ENCODE peak calls at places on chromosomes 4 and X, in four cellular contexts. One of them, this sample, is unnamed.

GRCh38 chrX:108699368-108699767 is 37.0 kb downstream of the IRS4 start:
- DNase-seq in HCT116: peak; percentile 16
- DNase-seq in SK-N-SH: peak; percentile 16
- DNase-seq in mesendoderm: peak; percentile 54
- DNase-seq in this sample: no peak

GRCh38 chr4:145944886-145945285 is 6.3 kb upstream of the ZNF827 start:
- DNase-seq in HCT116: no peak
- DNase-seq in SK-N-SH: no peak
- DNase-seq in mesendoderm: no peak
- DNase-seq in this sample: no peak

GRCh38 chr4:84647307-84647884 is 64.5 kb downstream of the CDS1 start:
- DNase-seq in HCT116: no peak
- DNase-seq in SK-N-SH: no peak
- DNase-seq in mesendoderm: peak; percentile 16
- DNase-seq in this sample: peak; percentile 60

GRCh38 chr4:185969657-185970056 is 99.3 kb upstream of the TLR3 start:
- DNase-seq in HCT116: no peak
- DNase-seq in SK-N-SH: no peak
- DNase-seq in mesendoderm: no peak
- DNase-seq in this sample: no peak

GRCh38 chr4:13865871-13866669 is 238.5 kb upstream of the BOD1L1 start:
- DNase-seq in HCT116: no peak
- DNase-seq in SK-N-SH: no peak
- DNase-seq in mesendoderm: peak; percentile 5
- DNase-seq in this sample: no peak

GRCh38 chr4:113378836-113379235 is 329.4 kb downstream of the ANK2 start:
- DNase-seq in HCT116: no peak
- DNase-seq in SK-N-SH: no peak
- DNase-seq in mesendoderm: no peak
- DNase-seq in this sample: no peak

GRCh38 chr4:161189286-161190134 is 974.3 kb downstream of the FSTL5 start:
- DNase-seq in HCT116: no peak
- DNase-seq in SK-N-SH: no peak
- DNase-seq in mesendoderm: peak; percentile 36
- DNase-seq in this sample: no peak

GRCh38 chr4:73193659-73194058 is 64.9 kb downstream of the ANKRD17 start:
- DNase-seq in HCT116: no peak
- DNase-seq in SK-N-SH: no peak
- DNase-seq in mesendoderm: no peak
- DNase-seq in this sample: no peak

GRCh38 chr4:121181493-121181892 is 17.4 kb upstream of the TNIP3 start:
- DNase-seq in HCT116: no peak
- DNase-seq in SK-N-SH: no peak
- DNase-seq in mesendoderm: no peak
- DNase-seq in this sample: no peak

GRCh38 chr4:152036626-152037025 is 275.8 kb upstream of the GATB start:
- DNase-seq in HCT116: no peak
- DNase-seq in SK-N-SH: no peak
- DNase-seq in mesendoderm: no peak
- DNase-seq in this sample: no peak

GRCh38 chr4:109708990-109709389 is 5.7 kb upstream of the CASP6 start:
- DNase-seq in HCT116: no peak
- DNase-seq in SK-N-SH: no peak
- DNase-seq in mesendoderm: no peak
- DNase-seq in this sample: no peak

GRCh38 chrX:48919360-48919821 is 567 bp upstream of the PIM2 start:
- DNase-seq in HCT116: no peak
- DNase-seq in SK-N-SH: peak; percentile 54
- DNase-seq in mesendoderm: peak; percentile 63
- DNase-seq in this sample: no peak

GRCh38 chr4:14644568-14645282 is 357.6 kb upstream of the CPEB2 start:
- DNase-seq in HCT116: no peak
- DNase-seq in SK-N-SH: no peak
- DNase-seq in mesendoderm: no peak
- DNase-seq in this sample: no peak

DNA sequence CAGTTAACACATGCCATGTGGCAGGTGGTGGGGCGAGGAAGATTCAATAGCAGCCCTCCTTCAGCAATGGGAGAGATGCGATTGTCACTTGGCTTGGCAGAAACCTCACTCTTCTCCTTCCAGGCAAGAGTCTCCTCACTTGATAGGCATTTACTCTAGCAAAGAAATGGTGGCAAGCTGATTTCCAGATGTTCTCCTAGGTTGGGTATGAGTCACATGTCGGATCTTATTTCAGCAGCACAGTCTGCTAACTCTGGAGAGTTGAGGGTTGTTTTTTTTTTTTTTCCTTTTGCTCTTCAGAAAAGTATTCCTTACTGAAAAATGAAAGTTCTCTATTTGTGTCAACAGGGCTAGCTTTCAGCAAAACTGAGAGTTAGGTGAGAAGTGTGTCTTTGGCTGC is 119.5 kb upstream of the CHRDL1 start:
- DNase-seq in HCT116: no peak
- DNase-seq in SK-N-SH: no peak
- DNase-seq in mesendoderm: no peak
- DNase-seq in this sample: no peak
- H3K27me3 ChIP-seq in HCT116: no peaks in the 10 kb centered on the region
- H3K27me3 ChIP-seq in SK-N-SH: no peaks in the 10 kb centered on the region
- H3K27me3 ChIP-seq in mesendoderm: no peaks in the 10 kb centered on the region
- H3K27me3 ChIP-seq in this sample: no peaks in the 10 kb centered on the region

DNA sequence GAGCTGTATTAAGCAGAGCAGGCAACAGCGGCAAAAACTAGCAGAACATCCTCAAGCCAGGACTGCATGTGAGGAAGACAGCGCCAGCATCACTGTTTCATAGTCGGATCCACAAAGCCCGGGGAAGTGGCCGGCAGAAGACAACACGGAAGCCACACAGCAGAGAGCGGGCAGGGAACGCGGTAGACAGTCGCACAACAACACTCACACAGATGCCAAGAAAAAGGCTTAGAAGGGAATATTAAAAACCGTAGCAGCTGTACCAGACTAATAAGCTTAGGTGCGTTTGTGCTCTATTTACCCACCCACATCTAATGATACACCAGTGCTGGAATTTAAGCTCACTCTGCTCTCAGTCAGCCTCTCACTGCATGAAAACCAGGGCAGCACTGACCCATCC is 16.0 kb downstream of the ZFYVE28 start:
- DNase-seq in HCT116: no peak
- DNase-seq in SK-N-SH: no peak
- DNase-seq in mesendoderm: no peak
- DNase-seq in this sample: no peak
- H3K79me2 ChIP-seq in HCT116: peaks cover 17% of the 10 kb centered on the region
- H3K79me2 ChIP-seq in SK-N-SH: no peaks in the 10 kb centered on the region
- H3K79me2 ChIP-seq in mesendoderm: no peaks in the 10 kb centered on the region
- H3K79me2 ChIP-seq in this sample: no peaks in the 10 kb centered on the region

DNA sequence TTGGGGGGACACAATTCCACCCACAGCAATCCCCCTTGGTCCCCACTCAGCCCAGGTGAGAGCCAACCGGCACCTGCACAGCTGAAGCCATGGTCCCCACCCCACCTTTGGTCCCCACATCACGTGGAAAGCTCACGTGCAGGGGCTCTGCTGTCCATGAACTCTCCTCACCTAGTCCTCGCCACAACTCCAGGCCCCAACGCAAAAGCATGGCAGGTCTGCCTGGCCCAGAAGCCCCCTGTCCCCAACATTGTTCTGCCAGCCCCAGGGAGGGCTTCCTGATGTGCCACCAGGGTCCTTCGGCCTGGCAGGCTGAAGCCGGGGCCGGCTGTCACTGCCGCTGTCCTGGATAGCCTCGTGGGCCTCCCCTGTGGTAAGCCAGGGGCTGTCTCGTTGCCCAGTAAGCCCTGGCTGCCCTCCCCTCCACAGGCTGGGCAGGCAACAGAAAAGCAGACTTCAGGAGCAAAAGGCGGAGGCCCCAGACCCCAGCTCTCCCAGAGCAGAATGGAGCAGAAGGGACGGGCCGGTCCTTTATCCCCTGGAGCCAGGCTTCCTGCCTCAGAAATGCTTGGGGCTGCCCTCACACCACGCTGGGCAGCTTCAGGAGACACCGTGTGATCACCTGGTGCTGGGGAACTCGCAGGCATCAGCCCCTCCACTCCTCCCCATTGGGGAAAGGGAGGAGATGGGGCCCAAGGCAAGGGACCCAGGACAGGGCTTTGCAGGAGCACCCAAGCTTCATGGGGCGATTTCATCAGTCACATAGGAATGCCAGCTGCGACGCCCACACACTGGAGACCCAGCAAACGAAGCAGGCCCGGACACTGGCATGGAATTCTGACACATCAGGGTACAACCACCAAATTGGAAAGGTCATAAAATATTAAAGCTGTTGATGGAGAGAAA is 103.7 kb downstream of the ADRA2C start:
- DNase-seq in HCT116: no peak
- DNase-seq in SK-N-SH: no peak
- DNase-seq in mesendoderm: no peak
- DNase-seq in this sample: peak; percentile 26
- H3K27me3 ChIP-seq in HCT116: no peaks in the 10 kb centered on the region
- H3K27me3 ChIP-seq in SK-N-SH: no peaks in the 10 kb centered on the region
- H3K27me3 ChIP-seq in mesendoderm: no peaks in the 10 kb centered on the region
- H3K27me3 ChIP-seq in this sample: peaks cover 2% of the 10 kb centered on the region

DNA sequence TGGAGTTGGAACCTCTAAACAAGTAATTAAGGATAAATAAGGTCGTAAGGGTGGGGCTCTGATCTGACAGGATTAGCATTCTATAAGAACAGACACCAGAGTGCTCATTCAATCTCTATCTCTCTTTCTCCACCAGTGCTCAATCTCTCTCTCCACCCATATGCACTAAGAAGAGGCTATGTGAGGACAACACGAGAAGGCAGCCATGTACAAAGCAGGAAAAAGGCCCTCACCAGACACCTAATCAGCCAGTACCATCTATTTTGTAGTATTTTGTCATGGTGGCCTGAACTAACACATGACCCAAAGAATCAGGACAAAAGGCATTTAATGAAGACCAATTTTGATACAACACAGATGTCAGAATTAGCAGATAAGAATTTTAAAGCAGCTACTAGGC is 16.8 kb downstream of the RFC1 start:
- DNase-seq in HCT116: no peak
- DNase-seq in SK-N-SH: no peak
- DNase-seq in mesendoderm: no peak
- DNase-seq in this sample: no peak
- H3K79me2 ChIP-seq in HCT116: peaks cover 90% of the 10 kb centered on the region
- H3K79me2 ChIP-seq in SK-N-SH: peaks cover 94% of the 10 kb centered on the region
- H3K79me2 ChIP-seq in mesendoderm: peaks cover 13% of the 10 kb centered on the region
- H3K79me2 ChIP-seq in this sample: peaks cover 9% of the 10 kb centered on the region

GRCh38 chr4:48484494-48485168 is 1.5 kb downstream of the SLC10A4 start:
- DNase-seq in HCT116: no peak
- DNase-seq in SK-N-SH: peak; percentile 49
- DNase-seq in mesendoderm: peak; percentile 21
- DNase-seq in this sample: peak; percentile 33

GRCh38 chr4:48478273-48478672 is 4.9 kb upstream of the SLC10A4 start:
- DNase-seq in HCT116: no peak
- DNase-seq in SK-N-SH: no peak
- DNase-seq in mesendoderm: no peak
- DNase-seq in this sample: no peak

GRCh38 chr4:48483006-48483776 is at the start of gene SLC10A4:
- DNase-seq in HCT116: no peak
- DNase-seq in SK-N-SH: peak; percentile 96
- DNase-seq in mesendoderm: peak; percentile 56
- DNase-seq in this sample: peak; percentile 63

GRCh38 chr4:48481581-48481980 is 1.6 kb upstream of the SLC10A4 start:
- DNase-seq in HCT116: no peak
- DNase-seq in SK-N-SH: no peak
- DNase-seq in mesendoderm: peak; percentile 49
- DNase-seq in this sample: no peak

DNA sequence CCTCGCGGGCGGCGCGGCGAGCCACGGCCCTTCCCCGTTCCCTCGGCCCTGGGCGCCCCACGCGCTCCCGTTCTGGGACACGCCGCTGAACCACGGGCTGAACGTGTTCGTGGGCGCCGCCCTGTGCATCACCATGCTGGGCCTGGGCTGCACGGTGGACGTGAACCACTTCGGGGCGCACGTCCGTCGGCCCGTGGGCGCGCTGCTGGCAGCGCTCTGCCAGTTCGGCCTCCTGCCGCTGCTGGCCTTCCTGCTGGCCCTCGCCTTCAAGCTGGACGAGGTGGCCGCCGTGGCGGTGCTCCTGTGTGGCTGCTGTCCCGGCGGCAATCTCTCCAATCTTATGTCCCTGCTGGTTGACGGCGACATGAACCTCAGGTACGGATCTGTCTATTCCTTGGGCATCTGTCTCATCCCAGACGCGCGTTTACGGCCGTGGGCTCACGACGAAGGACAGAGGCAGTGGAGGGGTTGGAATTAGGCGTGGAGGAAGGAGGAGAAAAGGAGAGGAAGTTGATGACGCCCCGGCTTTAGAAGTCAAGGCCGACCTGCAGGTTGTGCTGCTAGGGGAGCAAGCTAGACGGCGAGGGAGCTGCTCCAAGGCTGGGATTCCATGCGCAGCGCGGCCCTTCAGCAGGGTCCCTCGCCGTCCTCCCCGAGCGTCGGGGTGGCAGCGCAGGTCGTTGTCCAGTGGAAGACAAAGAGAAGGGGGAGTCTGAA is 792 bp downstream of the SLC10A4 start:
- DNase-seq in HCT116: no peak
- DNase-seq in SK-N-SH: peak; percentile 79
- DNase-seq in mesendoderm: peak; percentile 41
- DNase-seq in this sample: peak; percentile 45
- H3K27me3 ChIP-seq in HCT116: no peaks in the 10 kb centered on the region
- H3K27me3 ChIP-seq in SK-N-SH: no peaks in the 10 kb centered on the region
- H3K27me3 ChIP-seq in mesendoderm: peaks cover 29% of the 10 kb centered on the region
- H3K27me3 ChIP-seq in this sample: peaks cover 25% of the 10 kb centered on the region

GRCh38 chr4:147735413-147736301 is 3.8 kb downstream of the ARHGAP10 start:
- DNase-seq in HCT116: no peak
- DNase-seq in SK-N-SH: no peak
- DNase-seq in mesendoderm: no peak
- DNase-seq in this sample: no peak

GRCh38 chr4:147736458-147736857 is 4.6 kb downstream of the ARHGAP10 start:
- DNase-seq in HCT116: no peak
- DNase-seq in SK-N-SH: no peak
- DNase-seq in mesendoderm: peak; percentile 92
- DNase-seq in this sample: no peak

GRCh38 chr4:147733614-147734344 is 1.9 kb downstream of the ARHGAP10 start:
- DNase-seq in HCT116: no peak
- DNase-seq in SK-N-SH: peak; percentile 24
- DNase-seq in mesendoderm: peak; percentile 44
- DNase-seq in this sample: no peak

GRCh38 chr4:147732516-147733193 is 767 bp downstream of the ARHGAP10 start:
- DNase-seq in HCT116: no peak
- DNase-seq in SK-N-SH: peak; percentile 80
- DNase-seq in mesendoderm: peak; percentile 71
- DNase-seq in this sample: peak; percentile 58

DNA sequence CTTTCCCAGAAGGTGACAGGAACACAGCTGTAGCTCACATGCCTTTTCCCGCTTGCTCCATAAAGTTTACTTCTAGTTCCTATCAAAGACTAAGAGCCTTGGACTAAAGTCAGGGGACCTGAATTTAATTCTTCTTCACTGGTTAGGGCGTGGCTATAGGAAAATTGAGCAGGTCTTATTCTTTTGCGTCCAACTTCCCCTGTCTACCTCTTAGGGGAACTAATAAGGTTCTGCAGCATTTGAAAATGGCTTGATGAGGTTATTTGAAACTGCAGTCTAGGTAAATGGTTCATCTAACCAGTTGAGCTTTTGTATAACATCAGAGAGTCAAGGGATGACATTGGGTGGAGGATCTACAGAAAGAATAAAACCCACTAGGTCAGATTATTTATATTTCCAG is 2.6 kb downstream of the ARHGAP10 start:
- DNase-seq in HCT116: no peak
- DNase-seq in SK-N-SH: no peak
- DNase-seq in mesendoderm: no peak
- DNase-seq in this sample: no peak
- H3K79me2 ChIP-seq in HCT116: peaks cover 70% of the 10 kb centered on the region
- H3K79me2 ChIP-seq in SK-N-SH: peaks cover 74% of the 10 kb centered on the region
- H3K79me2 ChIP-seq in mesendoderm: no peaks in the 10 kb centered on the region
- H3K79me2 ChIP-seq in this sample: no peaks in the 10 kb centered on the region